ENCODE peak calls at places on chromosomes 7 and 10, in four cellular contexts. F is transverse colon; E is activated CD4-positive, alpha-beta T cell treated with anti-CD3 and anti-CD28 coated beads, Interleukin-2, amount 50 U/mL, for 1 hour; Y is left cardiac atrium. V is an unnamed sample.

GRCh38 chr10:31897506-31897905 is 31.1 kb downstream of the ARHGAP12 start:
- DNase-seq in Y (no peak), F (no peak), E (no peak), V (no peak)

GRCh38 chr7:50953820-50954219 is 171.1 kb upstream of the GRB10 start:
- DNase-seq in F (no peak), E (no peak), Y (no peak), V (no peak)

GRCh38 chr7:22357311-22358175 is 589 bp upstream of the RAPGEF5 start:
- DNase-seq in E (no peak), Y (no peak), F (peak; percentile 58), V (no peak)

GRCh38 chr10:124994573-124995473 is 52.9 kb downstream of the ZRANB1 start:
- DNase-seq in F (no peak), E (no peak), Y (peak; percentile 27), V (no peak)

GRCh38 chr10:4719040-4719439 is 107.0 kb upstream of the AKR1E2 start:
- DNase-seq in E (no peak), F (no peak), Y (no peak), V (no peak)

GRCh38 chr10:130550952-130551674 is 414.9 kb downstream of the GLRX3 start:
- DNase-seq in F (no peak), Y (no peak), E (no peak), V (no peak)

GRCh38 chr7:82393821-82394220 is 49.8 kb downstream of the CACNA2D1 start:
- DNase-seq in F (no peak), E (no peak), Y (no peak), V (no peak)

GRCh38 chr7:48006866-48007265 is 22.0 kb downstream of the SUN3 start:
- DNase-seq in E (no peak), Y (no peak), F (no peak), V (no peak)

GRCh38 chr10:32961892-32962369 is 3.9 kb upstream of the ITGB1 start:
- DNase-seq in E (no peak), F (no peak), Y (no peak), V (peak; percentile 73)

GRCh38 chr7:25752169-25752568 is 399.8 kb upstream of the NFE2L3 start:
- DNase-seq in F (no peak), Y (no peak), E (no peak), V (no peak)

GRCh38 chr7:150481207-150481920 is 30.9 kb downstream of the GIMAP8 start:
- DNase-seq in Y (no peak), F (no peak), E (peak; percentile 53), V (no peak)

GRCh38 chr10:6274504-6274903 is 71.8 kb downstream of the PFKFB3 start:
- DNase-seq in Y (no peak), E (no peak), F (no peak), V (no peak)

GRCh38 chr7:4550117-4550516 is 132.0 kb upstream of the FOXK1 start:
- DNase-seq in Y (peak; percentile 20), F (no peak), E (no peak), V (no peak)

GRCh38 chr7:133079296-133079695 is 2.6 kb downstream of the CHCHD3 start:
- DNase-seq in Y (no peak), F (no peak), E (no peak), V (no peak)

GRCh38 chr10:89651205-89651915 is 6.3 kb upstream of the PANK1 start:
- DNase-seq in E (no peak), Y (no peak), F (no peak), V (no peak)

GRCh38 chr10:72238392-72239175 is 22.5 kb upstream of the ASCC1 start:
- DNase-seq in Y (no peak), F (no peak), E (no peak), V (no peak)